ENCODE peak calls at places on chromosomes 11 and 22, in eight cellular contexts. P is stomach, F is sigmoid colon, T is Panc1, M is HL-60, C is HCT116, J is suprapubic skin, Y is H1. O is an unnamed sample.
A peak's percentile ranks its signal among the peaks of the same experiment; 100 is the strongest.

GRCh38 chr11:73140213-73141030 is 1.7 kb downstream of the FCHSD2 start:
- DNase-seq in P (peak; percentile 48), F (no peak), T (no peak), M (no peak), C (no peak), J (no peak), Y (peak; percentile 56), O (peak; percentile 84)

GRCh38 chr11:72239296-72239848 is 4.6 kb downstream of the PHOX2A start:
- DNase-seq in P (no peak), F (peak; percentile 89), T (no peak), M (no peak), C (no peak), J (peak; percentile 84), Y (peak; percentile 64), O (peak; percentile 83)

GRCh38 chr22:37824674-37825641 is 1.8 kb downstream of the GALR3 start:
- DNase-seq in P (no peak), F (no peak), T (no peak), M (no peak), C (no peak), J (no peak), Y (peak; percentile 72), O (no peak)

GRCh38 chr11:124864176-124864891 is 898 bp upstream of the ROBO3 start:
- DNase-seq in P (no peak), F (peak; percentile 49), T (no peak), M (no peak), C (no peak), J (peak; percentile 45), Y (no peak), O (no peak)

GRCh38 chr11:8221917-8222316 is 41.8 kb downstream of the LMO1 start:
- DNase-seq in P (no peak), F (no peak), T (no peak), M (no peak), C (no peak), J (no peak), Y (no peak), O (no peak)

GRCh38 chr22:37560682-37561208 is 465 bp downstream of the CDC42EP1 start:
- DNase-seq in P (no peak), F (peak; percentile 81), T (no peak), M (no peak), C (no peak), J (no peak), Y (no peak), O (no peak)

GRCh38 chr11:19658344-19658743 is 54.3 kb upstream of the NAV2 start:
- DNase-seq in P (no peak), F (no peak), T (no peak), M (no peak), C (no peak), J (no peak), Y (no peak), O (no peak)

GRCh38 chr11:45936655-45937054 is 14.2 kb downstream of the LARGE2 start:
- DNase-seq in P (no peak), F (no peak), T (no peak), M (no peak), C (no peak), J (no peak), Y (no peak), O (no peak)

GRCh38 chr11:130157111-130157510 is 2.5 kb upstream of the ST14 start:
- DNase-seq in P (no peak), F (no peak), T (no peak), M (no peak), C (no peak), J (no peak), Y (no peak), O (no peak)

GRCh38 chr22:32644252-32645100 is 157.0 kb upstream of the TIMP3 start:
- DNase-seq in P (peak; percentile 40), F (peak; percentile 83), T (no peak), M (no peak), C (no peak), J (peak; percentile 84), Y (no peak), O (peak; percentile 82)

GRCh38 chr11:82889133-82890001 is 10.9 kb downstream of the PRCP start:
- DNase-seq in P (no peak), F (no peak), T (no peak), M (peak; percentile 81), C (no peak), J (no peak), Y (no peak), O (no peak)

DNA sequence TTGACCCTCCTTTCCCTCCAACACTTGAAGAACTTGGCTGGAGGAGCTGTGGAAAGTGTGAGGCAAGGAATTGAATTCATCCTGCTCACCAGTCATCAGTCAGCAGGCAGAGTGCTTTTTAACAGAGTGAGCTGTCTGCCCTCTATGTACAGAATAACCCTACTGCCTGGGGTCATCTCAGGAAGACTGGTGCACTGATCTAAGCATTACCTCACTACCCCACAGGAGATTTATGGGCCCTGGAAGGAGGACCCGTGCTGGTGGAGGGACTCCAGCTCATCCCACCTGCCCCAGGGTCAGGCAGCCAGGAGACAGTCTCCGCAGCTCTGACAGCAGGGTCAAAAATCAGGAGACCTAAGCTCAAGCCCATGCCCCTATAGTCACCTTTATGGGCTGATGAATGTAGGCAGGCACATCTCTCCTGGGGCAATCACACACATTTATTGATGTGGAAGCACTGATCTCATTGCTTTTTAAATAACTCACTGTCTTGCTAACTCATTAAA is 270.8 kb upstream of the SESN3 start:
- DNase-seq in P (no peak), F (no peak), T (no peak), M (no peak), C (no peak), J (no peak), Y (no peak), O (no peak)
- TF ChIP-seq CTCF in P (no peak), F (no peak), T (no peak), M (no peak), C (no peak), J (no peak), Y (no peak), O (no peak)

DNA sequence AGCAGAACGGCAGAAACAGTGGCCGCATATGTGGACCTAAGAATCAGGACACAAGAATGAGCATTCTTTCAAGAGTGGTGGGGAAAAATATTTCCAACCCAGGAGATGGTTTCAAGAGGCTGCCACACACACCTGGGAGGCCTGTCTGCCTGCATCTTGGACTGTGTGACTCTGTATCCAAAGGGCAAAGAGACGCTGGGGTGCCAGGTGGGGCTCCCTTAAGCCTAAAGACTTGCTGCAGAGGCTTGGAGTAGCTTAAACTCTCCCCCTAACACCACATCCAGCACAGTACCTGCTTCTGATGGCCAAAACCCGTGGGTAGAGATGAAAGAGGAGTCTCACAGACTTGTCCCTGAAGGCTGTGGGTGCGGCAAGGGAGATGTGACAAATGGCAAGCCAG is 3.5 kb downstream of the CXCR5 start:
- DNase-seq in P (no peak), F (no peak), T (no peak), M (no peak), C (no peak), J (no peak), Y (no peak), O (no peak)
- H3K4me3 ChIP-seq in P (no peak overlapping the region), F (peak overlapping the region; percentile 60), T (no peak overlapping the region), M (no peak overlapping the region), C (no peak overlapping the region), J (no peak overlapping the region), Y (no peak overlapping the region), O (peak overlapping the region; percentile 47)

GRCh38 chr11:64674774-64675173 is 48.2 kb downstream of the NRXN2 start:
- DNase-seq in P (no peak), F (no peak), T (no peak), M (no peak), C (no peak), J (no peak), Y (no peak), O (no peak)

GRCh38 chr11:64677441-64678023 is 45.5 kb downstream of the NRXN2 start:
- DNase-seq in P (no peak), F (no peak), T (no peak), M (no peak), C (no peak), J (no peak), Y (no peak), O (no peak)

GRCh38 chr11:64673279-64673678 is 49.7 kb downstream of the NRXN2 start:
- DNase-seq in P (no peak), F (no peak), T (no peak), M (no peak), C (no peak), J (no peak), Y (no peak), O (no peak)

GRCh38 chr11:64676253-64676615 is 46.8 kb downstream of the NRXN2 start:
- DNase-seq in P (no peak), F (no peak), T (no peak), M (no peak), C (no peak), J (no peak), Y (no peak), O (no peak)

DNA sequence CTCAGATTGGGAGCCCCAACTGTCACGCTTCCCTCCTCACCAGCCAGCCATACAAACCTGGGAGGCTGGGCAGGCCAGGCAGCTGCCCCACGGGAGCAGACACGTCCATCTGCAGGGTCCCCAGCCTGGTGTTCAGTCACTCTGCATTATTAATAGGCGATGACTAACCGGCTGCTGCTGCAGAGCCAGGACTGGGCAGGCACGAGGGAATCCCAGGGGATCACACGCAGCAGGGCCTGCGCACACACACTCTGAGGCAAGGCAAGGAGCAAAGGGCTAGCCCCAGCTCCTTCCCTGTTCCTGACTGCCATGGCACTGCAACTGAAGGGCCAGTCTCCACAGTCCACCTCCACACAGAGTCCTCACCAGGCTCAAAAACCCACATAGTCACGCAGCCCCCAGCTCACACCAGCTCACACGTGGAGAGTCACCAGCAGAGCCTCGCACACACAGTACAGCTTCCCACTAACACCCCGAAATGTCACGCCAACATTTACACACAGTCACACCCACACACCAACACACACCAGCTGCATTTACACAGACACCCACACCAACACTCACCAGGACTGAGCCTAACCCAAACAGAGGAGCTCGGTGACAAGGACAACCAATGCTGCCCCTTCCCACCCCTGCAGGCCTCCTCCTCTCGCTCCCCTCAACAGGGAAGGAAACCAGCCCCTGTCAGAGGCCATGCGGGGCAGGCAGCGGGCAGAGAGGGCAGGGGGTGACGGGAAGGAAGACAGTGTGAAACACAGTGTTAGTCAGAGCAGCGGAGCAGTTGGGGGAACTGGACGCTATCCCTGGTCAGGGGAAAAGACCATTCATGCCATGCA is 47.4 kb downstream of the NRXN2 start:
- DNase-seq in P (no peak), F (peak; percentile 82), T (no peak), M (no peak), C (no peak), J (no peak), Y (no peak), O (no peak)
- TF ChIP-seq POLR2AphosphoS5 in P (no peak), F (peak; percentile 35), T (no peak), M (no peak), C (no peak), J (no peak), Y (no peak), O (no peak)

GRCh38 chr11:108218912-108219783 is 3.3 kb downstream of the NPAT start:
- DNase-seq in P (no peak), F (no peak), T (no peak), M (no peak), C (no peak), J (no peak), Y (no peak), O (no peak)

GRCh38 chr11:108221981-108222685 is at the start of gene NPAT:
- DNase-seq in P (peak; percentile 31), F (no peak), T (no peak), M (no peak), C (no peak), J (no peak), Y (no peak), O (no peak)

GRCh38 chr11:108221401-108221800 is 1.0 kb downstream of the NPAT start:
- DNase-seq in P (no peak), F (no peak), T (no peak), M (no peak), C (no peak), J (no peak), Y (no peak), O (no peak)

GRCh38 chr11:108222686-108223448 is at the start of gene ATM:
- DNase-seq in P (peak; percentile 99), F (peak; percentile 100), T (peak; percentile 99), M (peak; percentile 99), C (peak; percentile 98), J (peak; percentile 99), Y (peak; percentile 96), O (peak; percentile 100)

GRCh38 chr11:108220721-108221346 is 1.6 kb downstream of the NPAT start:
- DNase-seq in P (no peak), F (no peak), T (no peak), M (no peak), C (no peak), J (no peak), Y (no peak), O (no peak)
- TF ChIP-seq CTCF in P (no peak), F (no peak), T (no peak), M (no peak), C (no peak), J (no peak), Y (no peak), O (no peak)